ENCODE peak calls at places on chromosomes 3 and 15, in ten cellular contexts. One of them, this sample, is unnamed.

GRCh38 chr3:183375787-183376186 is 52.6 kb downstream of the MCF2L2 start:
- DNase-seq in stimulated activated CD4-positive, alpha-beta T cell treated with anti-CD3 and anti-CD28 coated beads, Interleukin-15, amount 100 ng/mL, for 48 hours: no peak
- DNase-seq in NCI-H146: no peak
- DNase-seq in IMR-90: no peak
- DNase-seq in activated T-helper 1 cell treated with anti-CD3 and anti-CD28 coated beads, Interleukin-2, amount 50 U/mL, for 16 hours: no peak
- DNase-seq in K562: no peak
- DNase-seq in HTR-8/SVneo: no peak
- DNase-seq in glutamatergic neuron: no peak
- DNase-seq in HCT116: no peak
- DNase-seq in HFF-Myc: no peak
- DNase-seq in this sample: no peak

GRCh38 chr3:71310595-71311319 is 272.8 kb downstream of the FOXP1 start:
- DNase-seq in stimulated activated CD4-positive, alpha-beta T cell treated with anti-CD3 and anti-CD28 coated beads, Interleukin-15, amount 100 ng/mL, for 48 hours: no peak
- DNase-seq in NCI-H146: no peak
- DNase-seq in IMR-90: peak; percentile 55
- DNase-seq in activated T-helper 1 cell treated with anti-CD3 and anti-CD28 coated beads, Interleukin-2, amount 50 U/mL, for 16 hours: no peak
- DNase-seq in K562: no peak
- DNase-seq in HTR-8/SVneo: no peak
- DNase-seq in glutamatergic neuron: no peak
- DNase-seq in HCT116: no peak
- DNase-seq in HFF-Myc: peak; percentile 59
- DNase-seq in this sample: no peak

GRCh38 chr3:194541483-194541882 is 54.7 kb upstream of the ATP13A3 start:
- DNase-seq in stimulated activated CD4-positive, alpha-beta T cell treated with anti-CD3 and anti-CD28 coated beads, Interleukin-15, amount 100 ng/mL, for 48 hours: peak; percentile 8
- DNase-seq in NCI-H146: no peak
- DNase-seq in IMR-90: no peak
- DNase-seq in activated T-helper 1 cell treated with anti-CD3 and anti-CD28 coated beads, Interleukin-2, amount 50 U/mL, for 16 hours: no peak
- DNase-seq in K562: no peak
- DNase-seq in HTR-8/SVneo: no peak
- DNase-seq in glutamatergic neuron: no peak
- DNase-seq in HCT116: no peak
- DNase-seq in HFF-Myc: no peak
- DNase-seq in this sample: no peak

GRCh38 chr3:26631385-26631738 is 8.8 kb downstream of the LRRC3B start:
- DNase-seq in stimulated activated CD4-positive, alpha-beta T cell treated with anti-CD3 and anti-CD28 coated beads, Interleukin-15, amount 100 ng/mL, for 48 hours: no peak
- DNase-seq in NCI-H146: no peak
- DNase-seq in IMR-90: no peak
- DNase-seq in activated T-helper 1 cell treated with anti-CD3 and anti-CD28 coated beads, Interleukin-2, amount 50 U/mL, for 16 hours: no peak
- DNase-seq in K562: no peak
- DNase-seq in HTR-8/SVneo: no peak
- DNase-seq in glutamatergic neuron: no peak
- DNase-seq in HCT116: no peak
- DNase-seq in HFF-Myc: no peak
- DNase-seq in this sample: no peak

GRCh38 chr3:165855581-165855980 is 18.4 kb upstream of the BCHE start:
- DNase-seq in stimulated activated CD4-positive, alpha-beta T cell treated with anti-CD3 and anti-CD28 coated beads, Interleukin-15, amount 100 ng/mL, for 48 hours: no peak
- DNase-seq in NCI-H146: no peak
- DNase-seq in IMR-90: no peak
- DNase-seq in activated T-helper 1 cell treated with anti-CD3 and anti-CD28 coated beads, Interleukin-2, amount 50 U/mL, for 16 hours: no peak
- DNase-seq in K562: no peak
- DNase-seq in HTR-8/SVneo: no peak
- DNase-seq in glutamatergic neuron: no peak
- DNase-seq in HCT116: no peak
- DNase-seq in HFF-Myc: no peak
- DNase-seq in this sample: peak; percentile 77

GRCh38 chr3:38618343-38618742 is 31.1 kb downstream of the SCN5A start:
- DNase-seq in stimulated activated CD4-positive, alpha-beta T cell treated with anti-CD3 and anti-CD28 coated beads, Interleukin-15, amount 100 ng/mL, for 48 hours: no peak
- DNase-seq in NCI-H146: no peak
- DNase-seq in IMR-90: no peak
- DNase-seq in activated T-helper 1 cell treated with anti-CD3 and anti-CD28 coated beads, Interleukin-2, amount 50 U/mL, for 16 hours: no peak
- DNase-seq in K562: no peak
- DNase-seq in HTR-8/SVneo: no peak
- DNase-seq in glutamatergic neuron: no peak
- DNase-seq in HCT116: no peak
- DNase-seq in HFF-Myc: no peak
- DNase-seq in this sample: no peak

GRCh38 chr15:92839696-92840095 is 60.4 kb upstream of the CHD2 start:
- DNase-seq in stimulated activated CD4-positive, alpha-beta T cell treated with anti-CD3 and anti-CD28 coated beads, Interleukin-15, amount 100 ng/mL, for 48 hours: no peak
- DNase-seq in NCI-H146: peak; percentile 89
- DNase-seq in IMR-90: no peak
- DNase-seq in activated T-helper 1 cell treated with anti-CD3 and anti-CD28 coated beads, Interleukin-2, amount 50 U/mL, for 16 hours: no peak
- DNase-seq in K562: no peak
- DNase-seq in HTR-8/SVneo: no peak
- DNase-seq in glutamatergic neuron: peak; percentile 26
- DNase-seq in HCT116: no peak
- DNase-seq in HFF-Myc: no peak
- DNase-seq in this sample: no peak

GRCh38 chr15:77251662-77252061 is 168.2 kb downstream of the PEAK1 start:
- DNase-seq in stimulated activated CD4-positive, alpha-beta T cell treated with anti-CD3 and anti-CD28 coated beads, Interleukin-15, amount 100 ng/mL, for 48 hours: peak; percentile 1
- DNase-seq in NCI-H146: no peak
- DNase-seq in IMR-90: peak; percentile 49
- DNase-seq in activated T-helper 1 cell treated with anti-CD3 and anti-CD28 coated beads, Interleukin-2, amount 50 U/mL, for 16 hours: no peak
- DNase-seq in K562: peak; percentile 51
- DNase-seq in HTR-8/SVneo: no peak
- DNase-seq in glutamatergic neuron: no peak
- DNase-seq in HCT116: no peak
- DNase-seq in HFF-Myc: no peak
- DNase-seq in this sample: no peak

GRCh38 chr15:34160735-34161134 is 49.2 kb downstream of the KATNBL1 start:
- DNase-seq in stimulated activated CD4-positive, alpha-beta T cell treated with anti-CD3 and anti-CD28 coated beads, Interleukin-15, amount 100 ng/mL, for 48 hours: no peak
- DNase-seq in NCI-H146: no peak
- DNase-seq in IMR-90: no peak
- DNase-seq in activated T-helper 1 cell treated with anti-CD3 and anti-CD28 coated beads, Interleukin-2, amount 50 U/mL, for 16 hours: no peak
- DNase-seq in K562: peak; percentile 13
- DNase-seq in HTR-8/SVneo: no peak
- DNase-seq in glutamatergic neuron: no peak
- DNase-seq in HCT116: no peak
- DNase-seq in HFF-Myc: no peak
- DNase-seq in this sample: no peak

GRCh38 chr15:94673801-94674200 is 442.4 kb downstream of the MCTP2 start:
- DNase-seq in stimulated activated CD4-positive, alpha-beta T cell treated with anti-CD3 and anti-CD28 coated beads, Interleukin-15, amount 100 ng/mL, for 48 hours: no peak
- DNase-seq in NCI-H146: no peak
- DNase-seq in IMR-90: no peak
- DNase-seq in activated T-helper 1 cell treated with anti-CD3 and anti-CD28 coated beads, Interleukin-2, amount 50 U/mL, for 16 hours: no peak
- DNase-seq in K562: no peak
- DNase-seq in HTR-8/SVneo: no peak
- DNase-seq in glutamatergic neuron: no peak
- DNase-seq in HCT116: no peak
- DNase-seq in HFF-Myc: no peak
- DNase-seq in this sample: no peak

GRCh38 chr3:106345353-106346027 is 476.7 kb upstream of the CBLB start:
- DNase-seq in stimulated activated CD4-positive, alpha-beta T cell treated with anti-CD3 and anti-CD28 coated beads, Interleukin-15, amount 100 ng/mL, for 48 hours: no peak
- DNase-seq in NCI-H146: no peak
- DNase-seq in IMR-90: peak; percentile 93
- DNase-seq in activated T-helper 1 cell treated with anti-CD3 and anti-CD28 coated beads, Interleukin-2, amount 50 U/mL, for 16 hours: no peak
- DNase-seq in K562: no peak
- DNase-seq in HTR-8/SVneo: peak; percentile 31
- DNase-seq in glutamatergic neuron: no peak
- DNase-seq in HCT116: no peak
- DNase-seq in HFF-Myc: peak; percentile 43
- DNase-seq in this sample: no peak

GRCh38 chr15:83516935-83517334 is 69.8 kb downstream of the SH3GL3 start:
- DNase-seq in stimulated activated CD4-positive, alpha-beta T cell treated with anti-CD3 and anti-CD28 coated beads, Interleukin-15, amount 100 ng/mL, for 48 hours: no peak
- DNase-seq in NCI-H146: no peak
- DNase-seq in IMR-90: peak; percentile 13
- DNase-seq in activated T-helper 1 cell treated with anti-CD3 and anti-CD28 coated beads, Interleukin-2, amount 50 U/mL, for 16 hours: no peak
- DNase-seq in K562: no peak
- DNase-seq in HTR-8/SVneo: no peak
- DNase-seq in glutamatergic neuron: no peak
- DNase-seq in HCT116: no peak
- DNase-seq in HFF-Myc: no peak
- DNase-seq in this sample: no peak

GRCh38 chr3:63278171-63278999 is at the start of gene SYNPR:
- DNase-seq in stimulated activated CD4-positive, alpha-beta T cell treated with anti-CD3 and anti-CD28 coated beads, Interleukin-15, amount 100 ng/mL, for 48 hours: no peak
- DNase-seq in NCI-H146: peak; percentile 72
- DNase-seq in IMR-90: no peak
- DNase-seq in activated T-helper 1 cell treated with anti-CD3 and anti-CD28 coated beads, Interleukin-2, amount 50 U/mL, for 16 hours: no peak
- DNase-seq in K562: no peak
- DNase-seq in HTR-8/SVneo: no peak
- DNase-seq in glutamatergic neuron: peak; percentile 43
- DNase-seq in HCT116: no peak
- DNase-seq in HFF-Myc: no peak
- DNase-seq in this sample: no peak

GRCh38 chr3:181278468-181279238 is 289.1 kb upstream of the DNAJC19 start:
- DNase-seq in stimulated activated CD4-positive, alpha-beta T cell treated with anti-CD3 and anti-CD28 coated beads, Interleukin-15, amount 100 ng/mL, for 48 hours: no peak
- DNase-seq in NCI-H146: peak; percentile 85
- DNase-seq in IMR-90: no peak
- DNase-seq in activated T-helper 1 cell treated with anti-CD3 and anti-CD28 coated beads, Interleukin-2, amount 50 U/mL, for 16 hours: no peak
- DNase-seq in K562: no peak
- DNase-seq in HTR-8/SVneo: no peak
- DNase-seq in glutamatergic neuron: no peak
- DNase-seq in HCT116: no peak
- DNase-seq in HFF-Myc: no peak
- DNase-seq in this sample: no peak

GRCh38 chr3:8835385-8835784 is 66.0 kb upstream of the OXTR start:
- DNase-seq in stimulated activated CD4-positive, alpha-beta T cell treated with anti-CD3 and anti-CD28 coated beads, Interleukin-15, amount 100 ng/mL, for 48 hours: no peak
- DNase-seq in NCI-H146: peak; percentile 10
- DNase-seq in IMR-90: no peak
- DNase-seq in activated T-helper 1 cell treated with anti-CD3 and anti-CD28 coated beads, Interleukin-2, amount 50 U/mL, for 16 hours: no peak
- DNase-seq in K562: no peak
- DNase-seq in HTR-8/SVneo: no peak
- DNase-seq in glutamatergic neuron: peak; percentile 28
- DNase-seq in HCT116: no peak
- DNase-seq in HFF-Myc: no peak
- DNase-seq in this sample: no peak

GRCh38 chr3:146342971-146343370 is 92.1 kb upstream of the PLSCR4 start:
- DNase-seq in stimulated activated CD4-positive, alpha-beta T cell treated with anti-CD3 and anti-CD28 coated beads, Interleukin-15, amount 100 ng/mL, for 48 hours: no peak
- DNase-seq in NCI-H146: no peak
- DNase-seq in IMR-90: peak; percentile 54
- DNase-seq in activated T-helper 1 cell treated with anti-CD3 and anti-CD28 coated beads, Interleukin-2, amount 50 U/mL, for 16 hours: no peak
- DNase-seq in K562: no peak
- DNase-seq in HTR-8/SVneo: no peak
- DNase-seq in glutamatergic neuron: no peak
- DNase-seq in HCT116: no peak
- DNase-seq in HFF-Myc: no peak
- DNase-seq in this sample: no peak

GRCh38 chr3:51568978-51569377 is 30.5 kb downstream of the RAD54L2 start:
- DNase-seq in stimulated activated CD4-positive, alpha-beta T cell treated with anti-CD3 and anti-CD28 coated beads, Interleukin-15, amount 100 ng/mL, for 48 hours: no peak
- DNase-seq in NCI-H146: no peak
- DNase-seq in IMR-90: peak; percentile 14
- DNase-seq in activated T-helper 1 cell treated with anti-CD3 and anti-CD28 coated beads, Interleukin-2, amount 50 U/mL, for 16 hours: no peak
- DNase-seq in K562: no peak
- DNase-seq in HTR-8/SVneo: no peak
- DNase-seq in glutamatergic neuron: no peak
- DNase-seq in HCT116: no peak
- DNase-seq in HFF-Myc: no peak
- DNase-seq in this sample: no peak

GRCh38 chr3:196246612-196247308 is 30.4 kb downstream of the SLC51A start:
- DNase-seq in stimulated activated CD4-positive, alpha-beta T cell treated with anti-CD3 and anti-CD28 coated beads, Interleukin-15, amount 100 ng/mL, for 48 hours: no peak
- DNase-seq in NCI-H146: no peak
- DNase-seq in IMR-90: peak; percentile 83
- DNase-seq in activated T-helper 1 cell treated with anti-CD3 and anti-CD28 coated beads, Interleukin-2, amount 50 U/mL, for 16 hours: no peak
- DNase-seq in K562: no peak
- DNase-seq in HTR-8/SVneo: no peak
- DNase-seq in glutamatergic neuron: no peak
- DNase-seq in HCT116: no peak
- DNase-seq in HFF-Myc: no peak
- DNase-seq in this sample: no peak

GRCh38 chr3:183591881-183592521 is 36.5 kb upstream of the KLHL6 start:
- DNase-seq in stimulated activated CD4-positive, alpha-beta T cell treated with anti-CD3 and anti-CD28 coated beads, Interleukin-15, amount 100 ng/mL, for 48 hours: no peak
- DNase-seq in NCI-H146: no peak
- DNase-seq in IMR-90: no peak
- DNase-seq in activated T-helper 1 cell treated with anti-CD3 and anti-CD28 coated beads, Interleukin-2, amount 50 U/mL, for 16 hours: no peak
- DNase-seq in K562: no peak
- DNase-seq in HTR-8/SVneo: no peak
- DNase-seq in glutamatergic neuron: no peak
- DNase-seq in HCT116: peak; percentile 4
- DNase-seq in HFF-Myc: no peak
- DNase-seq in this sample: no peak

GRCh38 chr15:70587896-70588567 is 175.3 kb downstream of the UACA start:
- DNase-seq in stimulated activated CD4-positive, alpha-beta T cell treated with anti-CD3 and anti-CD28 coated beads, Interleukin-15, amount 100 ng/mL, for 48 hours: no peak
- DNase-seq in NCI-H146: no peak
- DNase-seq in IMR-90: no peak
- DNase-seq in activated T-helper 1 cell treated with anti-CD3 and anti-CD28 coated beads, Interleukin-2, amount 50 U/mL, for 16 hours: no peak
- DNase-seq in K562: no peak
- DNase-seq in HTR-8/SVneo: no peak
- DNase-seq in glutamatergic neuron: no peak
- DNase-seq in HCT116: no peak
- DNase-seq in HFF-Myc: no peak
- DNase-seq in this sample: no peak

GRCh38 chr3:84522893-84523292 is 435.9 kb upstream of the CADM2 start:
- DNase-seq in stimulated activated CD4-positive, alpha-beta T cell treated with anti-CD3 and anti-CD28 coated beads, Interleukin-15, amount 100 ng/mL, for 48 hours: no peak
- DNase-seq in NCI-H146: no peak
- DNase-seq in IMR-90: no peak
- DNase-seq in activated T-helper 1 cell treated with anti-CD3 and anti-CD28 coated beads, Interleukin-2, amount 50 U/mL, for 16 hours: no peak
- DNase-seq in K562: no peak
- DNase-seq in HTR-8/SVneo: no peak
- DNase-seq in glutamatergic neuron: no peak
- DNase-seq in HCT116: no peak
- DNase-seq in HFF-Myc: no peak
- DNase-seq in this sample: no peak

GRCh38 chr15:80588801-80589200 is 106.3 kb upstream of the ABHD17C start:
- DNase-seq in stimulated activated CD4-positive, alpha-beta T cell treated with anti-CD3 and anti-CD28 coated beads, Interleukin-15, amount 100 ng/mL, for 48 hours: no peak
- DNase-seq in NCI-H146: peak; percentile 15
- DNase-seq in IMR-90: peak; percentile 100
- DNase-seq in activated T-helper 1 cell treated with anti-CD3 and anti-CD28 coated beads, Interleukin-2, amount 50 U/mL, for 16 hours: no peak
- DNase-seq in K562: no peak
- DNase-seq in HTR-8/SVneo: peak; percentile 58
- DNase-seq in glutamatergic neuron: no peak
- DNase-seq in HCT116: no peak
- DNase-seq in HFF-Myc: peak; percentile 46
- DNase-seq in this sample: peak; percentile 78

GRCh38 chr15:63983071-63983711 is 63.1 kb downstream of the DAPK2 start:
- DNase-seq in stimulated activated CD4-positive, alpha-beta T cell treated with anti-CD3 and anti-CD28 coated beads, Interleukin-15, amount 100 ng/mL, for 48 hours: no peak
- DNase-seq in NCI-H146: no peak
- DNase-seq in IMR-90: no peak
- DNase-seq in activated T-helper 1 cell treated with anti-CD3 and anti-CD28 coated beads, Interleukin-2, amount 50 U/mL, for 16 hours: no peak
- DNase-seq in K562: no peak
- DNase-seq in HTR-8/SVneo: no peak
- DNase-seq in glutamatergic neuron: peak; percentile 50
- DNase-seq in HCT116: no peak
- DNase-seq in HFF-Myc: no peak
- DNase-seq in this sample: no peak

GRCh38 chr3:71570453-71571038 is 13.0 kb downstream of the FOXP1 start:
- DNase-seq in stimulated activated CD4-positive, alpha-beta T cell treated with anti-CD3 and anti-CD28 coated beads, Interleukin-15, amount 100 ng/mL, for 48 hours: no peak
- DNase-seq in NCI-H146: no peak
- DNase-seq in IMR-90: no peak
- DNase-seq in activated T-helper 1 cell treated with anti-CD3 and anti-CD28 coated beads, Interleukin-2, amount 50 U/mL, for 16 hours: no peak
- DNase-seq in K562: no peak
- DNase-seq in HTR-8/SVneo: no peak
- DNase-seq in glutamatergic neuron: no peak
- DNase-seq in HCT116: no peak
- DNase-seq in HFF-Myc: no peak
- DNase-seq in this sample: no peak

GRCh38 chr3:124318650-124319049 is 326.7 kb upstream of the ROPN1 start:
- DNase-seq in stimulated activated CD4-positive, alpha-beta T cell treated with anti-CD3 and anti-CD28 coated beads, Interleukin-15, amount 100 ng/mL, for 48 hours: no peak
- DNase-seq in NCI-H146: no peak
- DNase-seq in IMR-90: no peak
- DNase-seq in activated T-helper 1 cell treated with anti-CD3 and anti-CD28 coated beads, Interleukin-2, amount 50 U/mL, for 16 hours: no peak
- DNase-seq in K562: no peak
- DNase-seq in HTR-8/SVneo: no peak
- DNase-seq in glutamatergic neuron: no peak
- DNase-seq in HCT116: no peak
- DNase-seq in HFF-Myc: no peak
- DNase-seq in this sample: no peak

GRCh38 chr3:194631696-194632095 is 1.5 kb downstream of the TMEM44 start:
- DNase-seq in stimulated activated CD4-positive, alpha-beta T cell treated with anti-CD3 and anti-CD28 coated beads, Interleukin-15, amount 100 ng/mL, for 48 hours: no peak
- DNase-seq in NCI-H146: no peak
- DNase-seq in IMR-90: no peak
- DNase-seq in activated T-helper 1 cell treated with anti-CD3 and anti-CD28 coated beads, Interleukin-2, amount 50 U/mL, for 16 hours: no peak
- DNase-seq in K562: no peak
- DNase-seq in HTR-8/SVneo: no peak
- DNase-seq in glutamatergic neuron: no peak
- DNase-seq in HCT116: no peak
- DNase-seq in HFF-Myc: no peak
- DNase-seq in this sample: no peak

GRCh38 chr3:133472242-133472641 is 72.4 kb downstream of the BFSP2 start:
- DNase-seq in stimulated activated CD4-positive, alpha-beta T cell treated with anti-CD3 and anti-CD28 coated beads, Interleukin-15, amount 100 ng/mL, for 48 hours: no peak
- DNase-seq in NCI-H146: no peak
- DNase-seq in IMR-90: no peak
- DNase-seq in activated T-helper 1 cell treated with anti-CD3 and anti-CD28 coated beads, Interleukin-2, amount 50 U/mL, for 16 hours: no peak
- DNase-seq in K562: no peak
- DNase-seq in HTR-8/SVneo: no peak
- DNase-seq in glutamatergic neuron: peak; percentile 40
- DNase-seq in HCT116: no peak
- DNase-seq in HFF-Myc: no peak
- DNase-seq in this sample: no peak

GRCh38 chr3:191373327-191373726 is 43.0 kb upstream of the UTS2B start:
- DNase-seq in stimulated activated CD4-positive, alpha-beta T cell treated with anti-CD3 and anti-CD28 coated beads, Interleukin-15, amount 100 ng/mL, for 48 hours: no peak
- DNase-seq in NCI-H146: no peak
- DNase-seq in IMR-90: peak; percentile 46
- DNase-seq in activated T-helper 1 cell treated with anti-CD3 and anti-CD28 coated beads, Interleukin-2, amount 50 U/mL, for 16 hours: no peak
- DNase-seq in K562: no peak
- DNase-seq in HTR-8/SVneo: no peak
- DNase-seq in glutamatergic neuron: no peak
- DNase-seq in HCT116: no peak
- DNase-seq in HFF-Myc: no peak
- DNase-seq in this sample: no peak

This sample was measured in glomerular endothelial cell.